ENCODE peak calls at places on chromosomes 6 and 20, in six cellular contexts. W is activated CD4-positive, alpha-beta T cell treated with anti-CD3 and anti-CD28 coated beads for 36 hours; B is ACHN; X is Peyer's patch; O is foreskin fibroblast; E is head of caudate nucleus. P is an unnamed sample.

GRCh38 chr20:17281478-17281877 is 54.6 kb downstream of the PCSK2 start:
- DNase-seq in X (no peak), O (no peak), E (no peak), W (peak; percentile 46), B (peak; percentile 49), P (no peak)

GRCh38 chr6:31285496-31285895 is 13.6 kb upstream of the HLA-C start:
- DNase-seq in W (no peak), O (no peak), X (no peak), B (no peak), E (no peak), P (no peak)

GRCh38 chr6:53544050-53544499 is 826 bp downstream of the GCLC start:
- DNase-seq in W (no peak), B (peak; percentile 28), O (peak; percentile 39), X (no peak), E (no peak), P (no peak)

GRCh38 chr6:161486903-161487531 is 213.2 kb upstream of the AGPAT4 start:
- DNase-seq in O (peak; percentile 9), E (no peak), B (peak; percentile 33), X (no peak), W (no peak), P (no peak)

GRCh38 chr6:43491750-43492661 is 14.6 kb downstream of the TJAP1 start:
- DNase-seq in W (no peak), O (peak; percentile 95), E (peak; percentile 93), X (peak; percentile 86), B (peak; percentile 42), P (peak; percentile 91)

GRCh38 chr20:24766143-24766527 is 182.9 kb upstream of the CST7 start:
- DNase-seq in W (no peak), O (no peak), X (no peak), E (no peak), B (no peak), P (no peak)

GRCh38 chr6:159908535-159908934 is 17.7 kb downstream of the MAS1 start:
- DNase-seq in O (peak; percentile 17), E (no peak), W (no peak), X (no peak), B (no peak), P (no peak)

GRCh38 chr20:20489054-20489453 is 121.2 kb downstream of the INSM1 start:
- DNase-seq in E (no peak), X (no peak), B (peak; percentile 6), O (no peak), W (no peak), P (no peak)

GRCh38 chr6:147141690-147142308 is 62.4 kb upstream of the STXBP5 start:
- DNase-seq in X (no peak), O (peak; percentile 77), W (no peak), E (no peak), B (no peak), P (no peak)

GRCh38 chr20:17644451-17644850 is 37.6 kb downstream of the RRBP1 start:
- DNase-seq in W (no peak), O (no peak), B (no peak), E (no peak), X (peak; percentile 71), P (no peak)

P was measured in right atrium auricular region.